ENCODE peak calls at places on chromosomes 4 and X, in nine cellular contexts. One of them, this sample, is unnamed.

GRCh38 chrX:68433155-68433980 is at the start of gene OPHN1:
- DNase-seq in effector CD8-positive, alpha-beta T cell: no peak
- DNase-seq in AG08395: peak
- DNase-seq in GM12865: peak
- DNase-seq in endothelial cell: peak
- DNase-seq in astrocyte of the hippocampus: peak
- DNase-seq in sigmoid colon: peak
- DNase-seq in choroid plexus epithelial cell: peak
- DNase-seq in GM23248: peak
- DNase-seq in this sample: peak

GRCh38 chr4:83830138-83830537 is 294.2 kb downstream of the GPAT3 start:
- DNase-seq in effector CD8-positive, alpha-beta T cell: no peak
- DNase-seq in sigmoid colon: no peak
- DNase-seq in endothelial cell: peak
- DNase-seq in GM23248: no peak
- DNase-seq in choroid plexus epithelial cell: no peak
- DNase-seq in astrocyte of the hippocampus: no peak
- DNase-seq in AG08395: no peak
- DNase-seq in GM12865: no peak
- DNase-seq in this sample: no peak

GRCh38 chrX:40827331-40827730 is 92.0 kb upstream of the MED14 start:
- DNase-seq in sigmoid colon: no peak
- DNase-seq in effector CD8-positive, alpha-beta T cell: no peak
- DNase-seq in GM12865: no peak
- DNase-seq in astrocyte of the hippocampus: no peak
- DNase-seq in AG08395: no peak
- DNase-seq in choroid plexus epithelial cell: no peak
- DNase-seq in endothelial cell: no peak
- DNase-seq in GM23248: no peak
- DNase-seq in this sample: no peak

GRCh38 chrX:16828126-16828908 is 41.8 kb downstream of the RBBP7 start:
- DNase-seq in sigmoid colon: peak
- DNase-seq in astrocyte of the hippocampus: peak
- DNase-seq in GM12865: no peak
- DNase-seq in endothelial cell: no peak
- DNase-seq in GM23248: peak
- DNase-seq in AG08395: no peak
- DNase-seq in effector CD8-positive, alpha-beta T cell: no peak
- DNase-seq in choroid plexus epithelial cell: peak
- DNase-seq in this sample: peak

GRCh38 chrX:43949669-43950068 is 23.5 kb downstream of the NDP start:
- DNase-seq in AG08395: no peak
- DNase-seq in choroid plexus epithelial cell: no peak
- DNase-seq in GM12865: peak
- DNase-seq in GM23248: peak
- DNase-seq in sigmoid colon: no peak
- DNase-seq in effector CD8-positive, alpha-beta T cell: no peak
- DNase-seq in endothelial cell: peak
- DNase-seq in astrocyte of the hippocampus: peak
- DNase-seq in this sample: no peak

GRCh38 chr4:87853108-87853507 is 20.3 kb downstream of the MEPE start:
- DNase-seq in sigmoid colon: no peak
- DNase-seq in effector CD8-positive, alpha-beta T cell: no peak
- DNase-seq in choroid plexus epithelial cell: peak
- DNase-seq in astrocyte of the hippocampus: peak
- DNase-seq in GM12865: peak
- DNase-seq in endothelial cell: no peak
- DNase-seq in AG08395: peak
- DNase-seq in GM23248: peak
- DNase-seq in this sample: peak

GRCh38 chrX:133792198-133792953 is 193.0 kb downstream of the GPC3 start:
- DNase-seq in GM23248: peak
- DNase-seq in GM12865: peak
- DNase-seq in astrocyte of the hippocampus: peak
- DNase-seq in AG08395: peak
- DNase-seq in endothelial cell: peak
- DNase-seq in choroid plexus epithelial cell: peak
- DNase-seq in effector CD8-positive, alpha-beta T cell: peak
- DNase-seq in sigmoid colon: peak
- DNase-seq in this sample: peak

GRCh38 chrX:70476934-70477733 is 32.5 kb downstream of the DLG3 start:
- DNase-seq in astrocyte of the hippocampus: peak
- DNase-seq in sigmoid colon: peak
- DNase-seq in choroid plexus epithelial cell: peak
- DNase-seq in endothelial cell: peak
- DNase-seq in AG08395: no peak
- DNase-seq in GM12865: no peak
- DNase-seq in GM23248: peak
- DNase-seq in effector CD8-positive, alpha-beta T cell: no peak
- DNase-seq in this sample: peak

GRCh38 chr4:137621056-137621455 is 88.8 kb upstream of the PCDH18 start:
- DNase-seq in astrocyte of the hippocampus: peak
- DNase-seq in GM23248: no peak
- DNase-seq in effector CD8-positive, alpha-beta T cell: no peak
- DNase-seq in endothelial cell: no peak
- DNase-seq in AG08395: no peak
- DNase-seq in GM12865: no peak
- DNase-seq in choroid plexus epithelial cell: no peak
- DNase-seq in sigmoid colon: no peak
- DNase-seq in this sample: no peak

GRCh38 chr4:8006471-8006870 is 66.8 kb upstream of the AFAP1 start:
- DNase-seq in GM12865: no peak
- DNase-seq in AG08395: no peak
- DNase-seq in endothelial cell: no peak
- DNase-seq in choroid plexus epithelial cell: no peak
- DNase-seq in astrocyte of the hippocampus: no peak
- DNase-seq in GM23248: no peak
- DNase-seq in sigmoid colon: no peak
- DNase-seq in effector CD8-positive, alpha-beta T cell: no peak
- DNase-seq in this sample: no peak

GRCh38 chr4:56112377-56112776 is 163.6 kb downstream of the CEP135 start:
- DNase-seq in astrocyte of the hippocampus: no peak
- DNase-seq in choroid plexus epithelial cell: no peak
- DNase-seq in endothelial cell: no peak
- DNase-seq in sigmoid colon: no peak
- DNase-seq in AG08395: no peak
- DNase-seq in GM23248: no peak
- DNase-seq in effector CD8-positive, alpha-beta T cell: no peak
- DNase-seq in GM12865: no peak
- DNase-seq in this sample: no peak

GRCh38 chr4:39846135-39846534 is 131.6 kb downstream of the PDS5A start:
- DNase-seq in GM12865: no peak
- DNase-seq in AG08395: no peak
- DNase-seq in endothelial cell: no peak
- DNase-seq in effector CD8-positive, alpha-beta T cell: no peak
- DNase-seq in GM23248: peak
- DNase-seq in astrocyte of the hippocampus: peak
- DNase-seq in sigmoid colon: no peak
- DNase-seq in choroid plexus epithelial cell: peak
- DNase-seq in this sample: peak

GRCh38 chr4:41400296-41400695 is 137.7 kb upstream of the LIMCH1 start:
- DNase-seq in astrocyte of the hippocampus: peak
- DNase-seq in effector CD8-positive, alpha-beta T cell: no peak
- DNase-seq in GM23248: peak
- DNase-seq in GM12865: no peak
- DNase-seq in choroid plexus epithelial cell: peak
- DNase-seq in sigmoid colon: no peak
- DNase-seq in AG08395: no peak
- DNase-seq in endothelial cell: no peak
- DNase-seq in this sample: no peak

GRCh38 chrX:119755981-119756533 is 2.3 kb upstream of the SOWAHD start:
- DNase-seq in astrocyte of the hippocampus: no peak
- DNase-seq in GM23248: no peak
- DNase-seq in GM12865: peak
- DNase-seq in choroid plexus epithelial cell: no peak
- DNase-seq in sigmoid colon: no peak
- DNase-seq in effector CD8-positive, alpha-beta T cell: peak
- DNase-seq in endothelial cell: no peak
- DNase-seq in AG08395: no peak
- DNase-seq in this sample: no peak

GRCh38 chr4:143336828-143337599 is at the start of gene GAB1:
- DNase-seq in sigmoid colon: peak
- DNase-seq in endothelial cell: peak
- DNase-seq in GM12865: peak
- DNase-seq in effector CD8-positive, alpha-beta T cell: no peak
- DNase-seq in AG08395: peak
- DNase-seq in astrocyte of the hippocampus: peak
- DNase-seq in GM23248: peak
- DNase-seq in choroid plexus epithelial cell: peak
- DNase-seq in this sample: peak

This sample was measured in M059J.